ENCODE peak calls at places on chromosomes 16 and 17, in eight cellular contexts. D is transverse colon, F is GM12892, W is right lobe of liver, P is A549, X is ovary, Q is gastrocnemius medialis, E is IMR-90. I is an unnamed sample.

GRCh38 chr16:9843424-9844013 is 338.7 kb downstream of the GRIN2A start:
- DNase-seq in Q (no peak), W (no peak), F (no peak), E (no peak), D (no peak), P (no peak), X (no peak), I (no peak)

GRCh38 chr17:27481327-27481726 is 25.1 kb downstream of the KSR1 start:
- DNase-seq in D (no peak), P (no peak), Q (no peak), E (no peak), W (no peak), F (no peak), X (no peak), I (no peak)

GRCh38 chr16:24829153-24829552 is 16.6 kb upstream of the SLC5A11 start:
- DNase-seq in W (no peak), D (no peak), X (no peak), Q (no peak), F (no peak), P (no peak), E (no peak), I (no peak)

GRCh38 chr17:10631048-10631700 is 25.9 kb downstream of the MYH3 start:
- DNase-seq in W (no peak), E (peak), Q (no peak), D (peak), X (peak), F (no peak), P (peak), I (peak)

GRCh38 chr16:2710711-2711231 is 9.3 kb downstream of the PRSS27 start:
- DNase-seq in D (no peak), F (no peak), W (peak), Q (no peak), P (no peak), X (no peak), E (no peak), I (no peak)

GRCh38 chr16:89395150-89396142 is 94.9 kb downstream of the ANKRD11 start:
- DNase-seq in W (peak), X (peak), P (peak), D (peak), E (peak), Q (peak), F (no peak), I (peak)

GRCh38 chr17:35082073-35082657 is 18.7 kb upstream of the RFFL start:
- DNase-seq in E (peak), F (no peak), Q (no peak), P (no peak), X (no peak), W (no peak), D (no peak), I (peak)

GRCh38 chr16:53968896-53969295 is 264.9 kb downstream of the FTO start:
- DNase-seq in X (no peak), Q (no peak), F (no peak), D (no peak), E (peak), W (no peak), P (no peak), I (no peak)

GRCh38 chr17:72477529-72477928 is 356.7 kb downstream of the SOX9 start:
- DNase-seq in W (no peak), E (no peak), Q (no peak), F (no peak), D (peak), P (no peak), X (no peak), I (no peak)

GRCh38 chr17:57869599-57870282 is 19.9 kb upstream of the MRPS23 start:
- DNase-seq in E (peak), Q (no peak), F (no peak), W (no peak), X (no peak), D (no peak), P (peak), I (peak)

GRCh38 chr17:10094806-10095205 is 103.6 kb downstream of the GAS7 start:
- DNase-seq in Q (no peak), E (no peak), X (no peak), W (no peak), P (no peak), F (no peak), D (no peak), I (no peak)

GRCh38 chr16:23128056-23128455 is 21.2 kb downstream of the USP31 start:
- DNase-seq in P (no peak), F (no peak), X (no peak), E (no peak), D (no peak), W (no peak), Q (no peak), I (no peak)

GRCh38 chr16:23121024-23121423 is 28.2 kb downstream of the USP31 start:
- DNase-seq in P (no peak), X (no peak), D (no peak), W (no peak), Q (no peak), F (no peak), E (no peak), I (no peak)

GRCh38 chr16:23122107-23122506 is 27.1 kb downstream of the USP31 start:
- DNase-seq in E (no peak), P (no peak), D (no peak), F (no peak), X (no peak), W (no peak), Q (no peak), I (no peak)

GRCh38 chr16:23125277-23125676 is 24.0 kb downstream of the USP31 start:
- DNase-seq in P (no peak), E (no peak), F (no peak), D (no peak), Q (no peak), X (no peak), W (no peak), I (no peak)

DNA sequence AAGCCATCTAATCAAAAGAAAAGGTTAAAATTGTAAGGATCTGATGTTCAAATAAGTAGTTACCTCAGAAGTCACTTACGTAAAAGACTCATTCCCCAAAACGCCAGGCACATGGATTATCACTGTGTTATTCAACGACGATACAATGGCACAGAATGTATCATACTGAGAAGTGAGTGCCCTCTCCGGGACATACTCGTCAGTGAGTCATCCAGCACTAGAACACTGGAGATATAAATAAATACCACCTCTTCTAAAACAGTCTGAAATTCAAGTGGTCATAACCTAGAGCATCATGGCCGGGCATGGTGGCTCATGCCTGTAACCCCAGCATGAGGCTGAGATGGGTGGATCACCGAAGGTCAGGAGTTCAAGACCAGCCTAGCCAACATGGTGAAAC is 24.9 kb downstream of the USP31 start:
- DNase-seq in P (peak), D (no peak), W (no peak), X (no peak), F (no peak), E (peak), Q (peak), I (peak)
- TF ChIP-seq POLR2A in P (no peak), D (no peak), W (no peak), X (no peak), F (no peak), E (no peak), Q (no peak), I (no peak)

DNA sequence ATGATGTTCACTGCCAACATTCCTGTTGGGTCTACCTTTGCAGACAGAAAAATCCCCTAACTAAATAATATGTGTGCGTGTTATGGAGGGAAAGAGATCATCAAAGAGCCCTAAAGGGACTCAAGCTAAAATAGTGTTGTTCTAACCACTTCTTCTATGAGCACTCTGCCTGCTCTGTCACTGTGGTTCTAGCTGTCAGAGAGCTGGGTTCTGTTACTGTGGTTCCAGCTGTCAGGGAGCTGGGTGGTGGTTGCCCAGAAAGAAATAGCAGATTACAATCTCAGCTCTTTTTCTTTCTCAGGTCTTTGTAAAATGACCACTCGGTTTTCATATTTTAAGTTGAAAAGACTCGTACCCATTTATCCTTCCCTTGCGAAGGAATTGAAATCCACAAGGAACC is 176.3 kb downstream of the HS3ST3A1 start:
- DNase-seq in D (no peak), Q (no peak), E (no peak), X (no peak), F (no peak), W (no peak), P (no peak), I (no peak)
- TF ChIP-seq POLR2A in D (no peak), Q (no peak), E (no peak), X (no peak), F (no peak), W (no peak), P (no peak), I (no peak)

DNA sequence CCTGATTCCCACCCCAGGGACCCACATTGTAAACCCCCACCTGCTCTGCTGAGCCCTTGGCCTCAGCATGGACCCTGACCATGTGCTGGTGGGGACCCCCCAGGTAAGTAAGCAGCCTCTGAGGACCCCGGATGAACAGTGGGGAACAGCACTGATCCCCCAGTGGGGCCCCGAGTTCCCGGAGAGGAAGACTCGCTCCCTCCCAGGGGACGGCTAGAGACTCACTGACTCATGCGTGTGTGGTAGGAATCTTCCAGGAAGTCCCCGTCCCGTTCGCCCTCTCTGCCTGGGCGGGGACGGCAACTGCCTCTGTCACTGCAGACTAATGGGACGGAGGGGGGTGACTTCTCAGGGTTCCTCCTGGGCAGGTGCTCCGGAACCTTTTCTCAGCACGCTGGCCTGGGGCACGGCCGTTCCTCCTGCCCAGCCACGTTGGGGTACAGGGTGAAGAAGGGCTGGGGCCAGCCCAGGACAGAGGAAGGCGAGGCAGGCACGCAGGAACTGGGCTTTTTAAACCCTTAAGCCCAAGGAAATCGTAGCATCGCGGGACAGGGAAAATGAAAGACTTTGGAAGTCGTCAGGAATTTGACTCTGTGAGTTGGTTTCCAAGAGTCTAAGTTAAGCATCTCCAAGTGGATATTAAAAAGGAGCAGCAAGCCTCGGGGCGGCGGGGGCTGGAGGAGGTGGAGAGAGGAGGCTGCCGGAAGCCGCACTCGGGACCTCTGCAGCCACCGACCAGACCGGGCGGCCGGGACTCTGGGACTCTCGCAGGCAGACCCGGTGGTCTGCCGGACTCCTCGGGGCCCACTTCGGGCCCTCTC is 178.7 kb downstream of the SEC14L1 start:
- DNase-seq in P (peak), F (peak), D (peak), Q (peak), E (peak), W (peak), X (peak), I (peak)
- TF ChIP-seq POLR2A in P (peak), F (peak), D (peak), Q (peak), E (peak), W (peak), X (no peak), I (peak)

DNA sequence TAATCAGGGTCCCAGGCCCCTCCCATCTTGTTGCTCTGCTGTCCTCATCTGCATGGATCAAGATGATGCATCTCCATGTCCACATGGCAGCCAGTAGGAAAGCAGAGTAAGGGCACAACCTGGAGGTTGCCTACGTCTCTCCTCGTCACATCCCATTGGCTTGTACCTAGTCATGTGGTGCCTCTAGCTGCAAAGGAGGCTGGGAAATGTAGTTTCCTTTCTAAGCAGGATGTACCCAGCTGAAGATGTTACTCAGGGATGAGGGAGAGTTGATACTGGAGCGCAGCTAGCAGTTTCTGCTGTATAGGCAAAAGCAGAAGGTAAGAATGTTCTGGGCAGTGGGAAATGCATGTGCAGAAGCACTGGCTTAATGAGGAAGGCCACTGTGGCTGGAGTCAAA is 20.8 kb downstream of the ABCC1 start:
- DNase-seq in W (no peak), E (no peak), X (no peak), P (peak), Q (no peak), D (no peak), F (no peak), I (no peak)
- TF ChIP-seq POLR2A in W (no peak), E (no peak), X (no peak), P (no peak), Q (no peak), D (no peak), F (no peak), I (no peak)

DNA sequence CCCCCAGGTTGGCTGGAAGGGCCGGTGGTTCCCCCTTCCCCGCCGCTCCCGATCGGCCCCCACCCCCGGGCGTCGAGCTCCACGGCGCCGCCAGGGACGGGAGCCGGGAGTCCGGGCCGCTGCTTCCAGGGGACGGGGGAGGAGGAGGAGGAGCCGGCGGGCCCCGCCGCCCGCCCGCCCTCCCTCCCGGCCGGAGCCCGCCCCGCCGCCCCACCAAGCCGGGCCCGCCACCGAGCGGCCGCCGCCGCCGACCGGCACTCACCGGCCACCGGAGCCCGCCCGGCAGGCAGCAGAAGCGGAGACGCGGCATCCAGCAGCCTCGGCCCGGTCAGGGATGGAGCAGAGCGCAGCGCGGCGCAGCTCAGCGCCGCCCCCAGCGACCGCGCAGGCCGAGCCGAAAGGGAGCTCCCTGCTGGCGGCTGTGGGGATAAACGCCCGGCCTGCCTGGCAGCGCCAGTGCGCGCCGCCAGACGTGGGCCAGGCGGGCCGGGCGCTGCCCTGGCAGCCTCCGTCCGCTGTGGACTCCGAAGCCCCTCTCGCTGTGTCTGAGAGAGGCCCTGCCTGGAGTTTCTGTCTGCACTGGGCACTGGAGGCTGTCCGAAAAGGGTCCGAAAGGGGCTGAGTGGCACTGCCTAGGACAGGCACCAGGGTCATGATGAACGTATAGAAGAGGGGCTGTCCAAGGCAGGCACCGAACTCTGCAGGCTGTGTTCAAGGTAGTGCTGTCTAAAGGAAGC is at the start of gene MYO18A:
- DNase-seq in D (peak), P (peak), W (peak), X (peak), F (peak), Q (peak), E (peak), I (peak)
- TF ChIP-seq POLR2A in D (peak), P (peak), W (peak), X (peak), F (no peak), Q (peak), E (no peak), I (peak)

GRCh38 chr16:22635345-22635744 is 124.7 kb downstream of the NPIPB5 start:
- DNase-seq in E (no peak), X (no peak), Q (no peak), P (no peak), F (no peak), W (no peak), D (no peak), I (no peak)

GRCh38 chr16:22633280-22633679 is 122.6 kb downstream of the NPIPB5 start:
- DNase-seq in E (no peak), D (no peak), W (no peak), X (no peak), P (no peak), Q (no peak), F (no peak), I (no peak)

GRCh38 chr16:22635801-22636200 is 125.1 kb downstream of the NPIPB5 start:
- DNase-seq in F (no peak), W (no peak), X (no peak), D (no peak), Q (no peak), E (no peak), P (no peak), I (no peak)

GRCh38 chr16:22633794-22634193 is 123.1 kb downstream of the NPIPB5 start:
- DNase-seq in X (no peak), P (no peak), E (no peak), Q (no peak), F (no peak), W (no peak), D (no peak), I (no peak)

GRCh38 chr16:22634913-22635312 is 124.2 kb downstream of the NPIPB5 start:
- DNase-seq in P (no peak), Q (no peak), D (no peak), F (no peak), W (no peak), E (no peak), X (no peak), I (no peak)
- TF ChIP-seq POLR2A in P (no peak), Q (no peak), D (no peak), F (no peak), W (no peak), E (no peak), X (no peak), I (no peak)

DNA sequence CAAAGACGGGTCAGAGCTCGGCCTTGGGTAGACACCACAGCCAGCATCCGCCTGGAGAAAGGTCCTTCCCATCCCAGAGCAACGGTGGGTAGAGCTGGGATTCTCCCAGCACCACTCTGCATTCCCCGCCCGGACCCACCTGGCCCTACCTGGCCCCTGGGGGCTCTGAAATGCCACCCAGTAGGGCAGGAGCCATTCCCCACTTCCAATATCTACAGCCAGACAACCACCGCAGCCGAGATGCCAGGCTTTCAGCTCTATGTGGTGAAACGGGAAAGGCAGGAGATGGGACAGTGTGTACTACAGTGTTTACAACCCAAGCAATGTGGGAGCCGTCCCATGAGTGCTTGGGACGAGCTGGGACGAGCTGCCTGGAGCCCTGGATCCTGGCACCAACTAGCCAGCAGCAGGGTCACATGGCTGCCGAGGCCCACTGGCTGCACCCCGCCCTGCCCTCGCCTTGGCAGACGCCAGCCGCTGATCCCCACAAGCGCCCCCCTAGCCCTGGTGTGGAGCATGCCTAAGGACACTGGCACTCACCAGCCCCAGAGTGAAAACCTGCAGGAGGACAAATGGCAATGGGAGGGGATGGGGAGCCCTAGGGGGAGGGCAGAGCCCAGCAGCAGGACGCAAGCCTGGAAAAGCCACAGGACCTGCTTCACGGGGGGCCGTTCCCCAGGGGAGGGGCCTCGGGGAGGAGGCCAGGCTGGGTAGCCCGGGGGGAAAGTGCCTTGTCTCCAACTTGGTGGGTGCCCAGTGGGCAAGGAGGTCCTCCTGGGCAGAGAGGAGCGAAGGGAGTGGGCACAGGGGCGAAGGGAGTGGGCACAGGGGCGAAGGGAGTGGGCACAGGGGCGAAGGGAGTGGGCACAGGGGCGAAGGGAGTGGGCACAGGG is 13.5 kb downstream of the TMC6 start:
- DNase-seq in D (no peak), W (no peak), Q (no peak), E (no peak), F (no peak), P (no peak), X (no peak), I (no peak)
- TF ChIP-seq POLR2A in D (no peak), W (no peak), Q (no peak), E (no peak), F (peak), P (no peak), X (no peak), I (no peak)

DNA sequence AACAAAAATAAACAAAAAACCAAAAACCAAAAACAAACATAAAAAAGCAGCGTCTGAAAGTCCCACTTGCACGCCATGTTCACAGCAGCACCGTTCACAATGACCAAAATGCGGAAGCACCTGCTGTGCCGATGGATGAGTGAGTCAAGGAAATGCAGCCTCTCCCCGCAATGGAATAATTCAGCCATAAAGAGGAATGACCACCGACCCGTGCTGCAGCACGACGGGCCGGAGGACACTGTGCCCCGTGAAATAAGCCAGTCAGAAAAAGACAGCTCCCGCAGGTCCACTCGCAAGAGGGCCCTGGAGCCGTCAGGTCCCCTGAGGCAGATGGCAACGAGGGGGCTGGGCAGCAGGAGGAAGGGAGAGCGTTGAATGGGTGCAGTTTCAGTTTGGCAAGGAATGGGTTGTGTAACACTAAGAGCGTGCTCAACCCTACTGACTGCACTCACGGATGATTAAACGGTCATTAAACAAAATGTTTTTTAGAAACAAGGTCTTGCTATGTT is 5.1 kb downstream of the CLCN7 start:
- DNase-seq in W (no peak), F (no peak), X (no peak), P (no peak), D (no peak), Q (no peak), E (no peak), I (no peak)
- TF ChIP-seq POLR2A in W (no peak), F (no peak), X (no peak), P (no peak), D (no peak), Q (no peak), E (no peak), I (no peak)